ENCODE peak calls at places on chromosomes 11 and 22, in nine cellular contexts. O, X, W, B, E, P, J, H and G are unnamed samples.

GRCh38 chr11:32885556-32885955 is 7.1 kb upstream of the QSER1 start:
- DNase-seq in X (no peak), P (no peak), W (no peak), O (no peak), E (no peak), H (no peak), B (no peak), J (no peak), G (no peak)

GRCh38 chr11:131914299-131914902 is 544.0 kb downstream of the NTM start:
- DNase-seq in B (no peak), J (peak; percentile 59), W (no peak), H (no peak), X (no peak), O (peak; percentile 74), E (no peak), P (no peak), G (peak; percentile 11)

GRCh38 chr11:129881570-129882170 is 13.7 kb downstream of the NFRKB start:
- DNase-seq in P (peak; percentile 48), W (no peak), J (peak; percentile 28), E (no peak), O (peak; percentile 60), B (no peak), X (peak; percentile 45), H (peak; percentile 8), G (no peak)

GRCh38 chr11:120882237-120882636 is 141.7 kb upstream of the TBCEL start:
- DNase-seq in E (no peak), P (no peak), W (peak; percentile 0), J (no peak), X (no peak), H (no peak), O (no peak), B (no peak), G (no peak)

GRCh38 chr22:45318558-45319318 is 9.0 kb downstream of the FAM118A start:
- DNase-seq in E (no peak), X (peak; percentile 33), P (no peak), W (no peak), J (peak; percentile 8), H (no peak), O (peak; percentile 40), B (no peak), G (peak; percentile 57)

GRCh38 chr11:61022311-61023085 is 51.0 kb downstream of the CD6 start:
- DNase-seq in H (no peak), B (no peak), J (no peak), W (no peak), E (no peak), X (peak; percentile 54), O (no peak), P (no peak), G (no peak)

GRCh38 chr22:38125731-38126344 is 15.4 kb upstream of the BAIAP2L2 start:
- DNase-seq in W (no peak), E (no peak), O (no peak), X (no peak), B (no peak), P (no peak), H (no peak), J (no peak), G (no peak)

GRCh38 chr11:93169143-93169542 is 28.6 kb downstream of the SLC36A4 start:
- DNase-seq in O (no peak), H (no peak), X (no peak), P (no peak), B (no peak), W (no peak), J (no peak), E (no peak), G (no peak)

GRCh38 chr11:36258730-36259360 is 30.4 kb downstream of the COMMD9 start:
- DNase-seq in E (peak; percentile 47), X (peak; percentile 16), O (peak; percentile 87), J (peak; percentile 50), P (peak; percentile 20), W (peak; percentile 61), B (no peak), H (no peak), G (peak; percentile 29)

GRCh38 chr11:91804057-91804456 is 420.6 kb upstream of the FAT3 start:
- DNase-seq in O (peak; percentile 54), X (no peak), B (no peak), W (no peak), P (no peak), J (no peak), E (no peak), H (no peak), G (no peak)

GRCh38 chr11:112644410-112645131 is 316.6 kb upstream of the NCAM1 start:
- DNase-seq in H (no peak), P (no peak), X (no peak), J (no peak), W (no peak), O (no peak), B (no peak), E (no peak), G (no peak)

GRCh38 chr22:24553597-24554315 is 1.2 kb downstream of the GUCD1 start:
- DNase-seq in B (no peak), H (no peak), E (no peak), O (peak; percentile 29), X (no peak), P (no peak), J (peak; percentile 5), W (no peak), G (no peak)

GRCh38 chr11:10864688-10865087 is 6.8 kb upstream of the ZBED5 start:
- DNase-seq in W (no peak), J (no peak), O (no peak), E (no peak), P (no peak), B (no peak), H (no peak), X (no peak), G (no peak)

GRCh38 chr11:15157181-15157580 is 42.5 kb downstream of the INSC start:
- DNase-seq in E (no peak), P (no peak), J (no peak), W (no peak), O (peak; percentile 72), B (no peak), H (no peak), X (no peak), G (peak; percentile 30)

GRCh38 chr22:50089231-50090140 is at the start of gene MOV10L1:
- DNase-seq in P (no peak), J (no peak), W (no peak), B (no peak), E (no peak), X (peak; percentile 30), O (no peak), H (no peak), G (no peak)

GRCh38 chr11:64759131-64759721 is 548 bp downstream of the PYGM start:
- DNase-seq in E (no peak), X (no peak), O (no peak), H (no peak), B (no peak), W (no peak), J (no peak), P (no peak), G (no peak)

GRCh38 chr11:120329556-120329955 is 4.5 kb downstream of the TLCD5 start:
- DNase-seq in B (no peak), X (no peak), H (no peak), E (no peak), O (no peak), J (no peak), P (no peak), W (no peak), G (no peak)

GRCh38 chr11:128876133-128876650 is 9.1 kb upstream of the KCNJ1 start:
- DNase-seq in E (no peak), W (no peak), O (no peak), X (no peak), P (no peak), B (no peak), H (no peak), J (no peak), G (no peak)

GRCh38 chr11:12411806-12412727 is 34.7 kb downstream of the PARVA start:
- DNase-seq in O (peak; percentile 89), E (no peak), B (no peak), X (peak; percentile 37), H (peak; percentile 30), J (peak; percentile 95), P (peak; percentile 27), W (peak; percentile 42), G (peak; percentile 86)

GRCh38 chr11:132126973-132127900 is 756.8 kb downstream of the NTM start:
- DNase-seq in O (peak; percentile 91), P (no peak), B (no peak), H (no peak), W (no peak), J (peak; percentile 86), E (peak; percentile 45), X (no peak), G (peak; percentile 87)

GRCh38 chr11:66906077-66906929 is 49.4 kb downstream of the LRFN4 start:
- DNase-seq in W (no peak), H (no peak), P (no peak), E (no peak), J (no peak), O (no peak), B (no peak), X (no peak), G (no peak)

GRCh38 chr11:12414641-12415040 is 37.3 kb downstream of the PARVA start:
- DNase-seq in J (no peak), B (no peak), O (peak; percentile 41), H (no peak), P (no peak), W (no peak), E (no peak), X (no peak), G (no peak)

GRCh38 chr11:102497061-102497460 is 33.5 kb downstream of the MMP7 start:
- DNase-seq in B (no peak), J (no peak), W (no peak), E (no peak), O (peak; percentile 46), H (no peak), P (no peak), X (no peak), G (no peak)

GRCh38 chr11:110337570-110338193 is 41.3 kb upstream of the RDX start:
- DNase-seq in E (no peak), P (no peak), O (no peak), X (peak; percentile 50), H (no peak), B (no peak), W (no peak), J (peak; percentile 79), G (no peak)

GRCh38 chr22:21942407-21942895 is 10.2 kb downstream of the PPM1F start:
- DNase-seq in P (no peak), O (peak; percentile 91), J (peak; percentile 89), X (peak; percentile 38), H (no peak), E (no peak), B (no peak), W (no peak), G (peak; percentile 47)

GRCh38 chr11:1693327-1694063 is 3.5 kb upstream of the KRTAP5-6 start:
- DNase-seq in O (peak; percentile 95), X (peak; percentile 85), P (peak; percentile 76), E (peak; percentile 37), J (peak; percentile 60), W (no peak), H (peak; percentile 23), B (peak; percentile 40), G (peak; percentile 36)